ENCODE peak calls at places on chromosomes 4 and X, in six cellular contexts. R is endothelial cell of umbilical vein, C is stomach, G is transverse colon, Q is suprapubic skin, T is uterus. F is an unnamed sample.

GRCh38 chr4:109985993-109986640 is 73.4 kb downstream of the EGF start:
- DNase-seq in R (no peak), C (no peak), G (no peak), Q (no peak), T (no peak), F (no peak)

GRCh38 chrX:63959975-63960374 is 175.0 kb upstream of the ARHGEF9 start:
- DNase-seq in R (no peak), C (no peak), G (no peak), Q (no peak), T (no peak), F (no peak)

GRCh38 chr4:157271166-157271869 is 50.8 kb downstream of the GRIA2 start:
- DNase-seq in R (no peak), C (no peak), G (no peak), Q (no peak), T (no peak), F (no peak)

GRCh38 chr4:155809835-155810234 is 51.0 kb downstream of the GUCY1B1 start:
- DNase-seq in R (peak), C (no peak), G (no peak), Q (no peak), T (no peak), F (no peak)

GRCh38 chr4:174420317-174420716 is 102.0 kb downstream of the HPGD start:
- DNase-seq in R (no peak), C (no peak), G (no peak), Q (no peak), T (no peak), F (no peak)

GRCh38 chr4:81694514-81694913 is 222.8 kb upstream of the RASGEF1B start:
- DNase-seq in R (no peak), C (no peak), G (no peak), Q (no peak), T (no peak), F (no peak)

GRCh38 chr4:89939994-89940393 is 45.3 kb downstream of the MMRN1 start:
- DNase-seq in R (peak), C (peak), G (no peak), Q (no peak), T (no peak), F (no peak)

GRCh38 chrX:7067266-7067665 is 80.2 kb upstream of the STS start:
- DNase-seq in R (no peak), C (no peak), G (no peak), Q (no peak), T (no peak), F (no peak)

GRCh38 chr4:8316911-8317351 is 47.4 kb downstream of the HTRA3 start:
- DNase-seq in R (no peak), C (peak), G (no peak), Q (peak), T (no peak), F (peak)

GRCh38 chr4:139453041-139453370 is 915 bp upstream of the RAB33B start:
- DNase-seq in R (no peak), C (no peak), G (peak), Q (no peak), T (no peak), F (no peak)

GRCh38 chr4:17332483-17332882 is 179.4 kb downstream of the QDPR start:
- DNase-seq in R (peak), C (no peak), G (no peak), Q (no peak), T (no peak), F (no peak)

GRCh38 chr4:121814756-121815155 is 8.9 kb downstream of the CCNA2 start:
- DNase-seq in R (no peak), C (no peak), G (no peak), Q (no peak), T (no peak), F (no peak)

GRCh38 chrX:132676561-132677186 is 187.8 kb upstream of the MBNL3 start:
- DNase-seq in R (no peak), C (no peak), G (no peak), Q (no peak), T (no peak), F (no peak)

GRCh38 chr4:36786519-36786918 is 458.0 kb upstream of the NWD2 start:
- DNase-seq in R (no peak), C (no peak), G (no peak), Q (no peak), T (no peak), F (no peak)

GRCh38 chr4:20422398-20422797 is 170.7 kb downstream of the SLIT2 start:
- DNase-seq in R (peak), C (peak), G (peak), Q (no peak), T (peak), F (no peak)

GRCh38 chrX:39809326-39809725 is 288.4 kb downstream of the BCOR start:
- DNase-seq in R (peak), C (no peak), G (no peak), Q (no peak), T (no peak), F (no peak)

GRCh38 chr4:112099701-112100289 is 45.5 kb upstream of the FAM241A start:
- DNase-seq in R (peak), C (no peak), G (no peak), Q (no peak), T (no peak), F (no peak)

GRCh38 chrX:38368774-38369173 is 16.4 kb downstream of the OTC start:
- DNase-seq in R (no peak), C (no peak), G (no peak), Q (no peak), T (no peak), F (no peak)

GRCh38 chr4:7863911-7864681 is 75.6 kb downstream of the AFAP1 start:
- DNase-seq in R (no peak), C (no peak), G (no peak), Q (no peak), T (no peak), F (no peak)

GRCh38 chr4:156516698-156517097 is 454.9 kb downstream of the PDGFC start:
- DNase-seq in R (no peak), C (no peak), G (no peak), Q (no peak), T (no peak), F (no peak)

GRCh38 chr4:169115144-169115896 is 105.3 kb upstream of the CBR4 start:
- DNase-seq in R (no peak), C (no peak), G (peak), Q (no peak), T (no peak), F (no peak)

GRCh38 chr4:184163813-184164212 is 53.9 kb downstream of the ENPP6 start:
- DNase-seq in R (peak), C (peak), G (peak), Q (no peak), T (no peak), F (no peak)

GRCh38 chrX:15744181-15744867 is 6.3 kb downstream of the CA5B start:
- DNase-seq in R (no peak), C (peak), G (no peak), Q (no peak), T (no peak), F (no peak)

GRCh38 chr4:95627709-95628108 is 78.9 kb upstream of the UNC5C start:
- DNase-seq in R (no peak), C (no peak), G (no peak), Q (no peak), T (no peak), F (no peak)

GRCh38 chr4:7068883-7069282 is 1.0 kb upstream of the GRPEL1 start:
- DNase-seq in R (no peak), C (no peak), G (no peak), Q (peak), T (no peak), F (no peak)

GRCh38 chrX:29690061-29690460 is 525.3 kb upstream of the MAGEB2 start:
- DNase-seq in R (peak), C (no peak), G (no peak), Q (no peak), T (no peak), F (no peak)

GRCh38 chr4:44700427-44700826 is 22.2 kb downstream of the GUF1 start:
- DNase-seq in R (no peak), C (no peak), G (no peak), Q (no peak), T (no peak), F (no peak)

GRCh38 chrX:19535481-19535880 is 20.2 kb upstream of the MAP3K15 start:
- DNase-seq in R (no peak), C (no peak), G (no peak), Q (no peak), T (no peak), F (no peak)

GRCh38 chr4:8547108-8547911 is 32.9 kb upstream of the GPR78 start:
- DNase-seq in R (no peak), C (no peak), G (no peak), Q (no peak), T (no peak), F (no peak)

GRCh38 chr4:166324321-166324720 is 451.3 kb downstream of the TLL1 start:
- DNase-seq in R (peak), C (no peak), G (peak), Q (no peak), T (no peak), F (no peak)

GRCh38 chrX:39905475-39905889 is 192.3 kb downstream of the BCOR start:
- DNase-seq in R (peak), C (no peak), G (peak), Q (no peak), T (peak), F (no peak)

GRCh38 chrX:114338870-114339269 is 245.0 kb upstream of the HTR2C start:
- DNase-seq in R (no peak), C (no peak), G (no peak), Q (no peak), T (no peak), F (no peak)

GRCh38 chrX:114344756-114345155 is 239.1 kb upstream of the HTR2C start:
- DNase-seq in R (peak), C (no peak), G (no peak), Q (no peak), T (no peak), F (no peak)
- TF ChIP-seq CTCF in R (peak), C (peak), G (peak), Q (no peak), T (peak), F (no peak)

DNA sequence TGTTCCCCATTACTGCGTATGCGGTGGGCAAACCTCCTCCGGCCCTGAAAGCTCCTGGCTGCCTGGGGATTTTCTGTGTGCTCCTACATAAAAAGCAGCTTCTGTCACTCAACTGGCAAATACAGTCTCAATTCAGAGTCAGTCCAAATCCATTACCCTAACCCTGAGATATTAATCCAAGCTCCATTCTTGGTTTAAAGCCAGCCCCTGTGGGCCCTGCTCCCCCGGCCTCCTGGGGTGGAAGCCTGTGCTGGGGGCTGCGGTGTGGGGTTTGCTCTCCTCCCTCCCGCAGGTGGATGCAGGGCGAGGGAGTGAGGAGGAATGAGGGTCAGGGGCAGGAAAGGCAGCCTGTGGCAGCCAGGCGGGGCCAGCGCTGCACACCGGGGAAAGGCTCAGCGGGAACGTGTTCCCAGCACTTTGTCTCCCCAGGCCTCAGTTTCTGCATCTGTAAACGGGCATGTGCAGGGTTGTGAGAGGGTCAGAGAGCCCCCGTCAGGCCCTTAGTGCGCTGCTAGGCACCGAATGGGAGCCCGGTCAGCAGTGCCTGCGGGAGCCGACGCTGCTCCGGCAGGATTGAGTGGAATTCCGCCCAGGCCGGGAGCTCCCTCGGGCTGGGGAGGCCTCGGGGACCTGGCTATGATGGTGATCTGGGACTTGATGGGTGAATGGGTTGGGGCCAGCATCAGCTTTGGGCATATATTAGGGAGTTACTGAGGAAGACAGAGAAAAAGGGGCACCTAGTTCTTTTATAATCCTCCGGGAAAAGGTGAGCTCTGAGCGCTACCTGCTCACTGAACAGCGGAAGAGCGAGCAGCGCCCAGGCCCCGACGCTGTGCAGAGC is 6.3 kb upstream of the RGS12 start:
- DNase-seq in R (no peak), C (peak), G (no peak), Q (peak), T (no peak), F (no peak)
- TF ChIP-seq POLR2A in R (no peak), C (no peak), G (no peak), Q (no peak), T (no peak), F (no peak)

GRCh38 chr4:55849724-55850123 is 3.7 kb upstream of the EXOC1 start:
- DNase-seq in R (no peak), C (no peak), G (no peak), Q (no peak), T (no peak), F (no peak)
- TF ChIP-seq CTCF in R (no peak), C (no peak), G (no peak), Q (no peak), T (no peak), F (no peak)

GRCh38 chr4:3854661-3855060 is 88.5 kb downstream of the ADRA2C start:
- DNase-seq in R (no peak), C (no peak), G (no peak), Q (no peak), T (no peak), F (no peak)
- TF ChIP-seq POLR2A in R (no peak), C (no peak), G (no peak), Q (no peak), T (no peak), F (no peak)

GRCh38 chr4:52529983-52530382 is 129.1 kb downstream of the USP46 start:
- DNase-seq in R (no peak), C (no peak), G (no peak), Q (no peak), T (no peak), F (no peak)
- TF ChIP-seq CTCF in R (no peak), C (no peak), G (no peak), Q (no peak), T (no peak), F (no peak)

GRCh38 chr4:910366-911091 is 21.6 kb downstream of the GAK start:
- DNase-seq in R (no peak), C (no peak), G (no peak), Q (no peak), T (no peak), F (no peak)
- TF ChIP-seq POLR2A in R (no peak), C (no peak), G (no peak), Q (no peak), T (no peak), F (no peak)

DNA sequence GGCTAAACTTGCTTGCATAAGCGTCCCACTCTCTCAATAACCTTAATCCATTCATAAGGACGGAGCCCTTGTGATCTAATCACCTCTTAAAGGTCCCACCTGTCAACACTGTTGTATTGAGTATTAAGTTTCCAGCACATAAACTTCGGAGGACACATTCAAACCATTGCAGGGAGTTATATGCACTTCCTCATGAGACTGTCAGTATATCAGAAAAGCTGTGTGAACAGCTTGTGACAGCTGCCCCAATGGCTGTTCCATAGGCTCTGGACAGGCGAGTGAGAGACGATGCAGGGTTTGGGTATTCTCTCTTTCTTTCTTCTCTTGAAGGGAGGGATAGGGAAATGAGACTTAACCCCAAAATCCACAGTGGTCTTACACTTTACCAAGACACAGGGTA is 64.2 kb upstream of the RPL34 start:
- DNase-seq in R (no peak), C (no peak), G (no peak), Q (no peak), T (no peak), F (no peak)
- TF ChIP-seq CTCF in R (no peak), C (no peak), G (no peak), Q (no peak), T (no peak), F (no peak)

F was measured in vagina.